ENCODE peak calls at places on chromosomes 6 and 20, in eight cellular contexts. S, X, T, W, I, U, K and F are unnamed samples.

GRCh38 chr6:96948631-96949030 is 24.1 kb downstream of the KLHL32 start:
- DNase-seq in S (no peak), I (no peak), W (no peak), K (no peak), T (no peak), U (no peak), X (no peak), F (no peak)

GRCh38 chr6:105536961-105537360 is 134.1 kb upstream of the PREP start:
- DNase-seq in T (no peak), I (no peak), U (no peak), K (no peak), S (peak), W (no peak), X (no peak), F (peak)

GRCh38 chr20:56208121-56208520 is 40.4 kb upstream of the MC3R start:
- DNase-seq in X (no peak), K (no peak), W (no peak), T (no peak), S (no peak), U (no peak), I (no peak), F (no peak)

GRCh38 chr20:3857405-3857804 is 10.8 kb downstream of the MAVS start:
- DNase-seq in S (no peak), U (no peak), W (no peak), X (no peak), I (no peak), K (no peak), T (no peak), F (no peak)

GRCh38 chr6:41697902-41698349 is 37.5 kb downstream of the TFEB start:
- DNase-seq in S (peak), U (no peak), K (peak), X (peak), T (no peak), I (peak), W (no peak), F (no peak)

GRCh38 chr6:123925360-123925759 is 121.7 kb downstream of the NKAIN2 start:
- DNase-seq in K (no peak), X (no peak), W (no peak), T (no peak), S (peak), U (no peak), I (peak), F (no peak)

GRCh38 chr6:37131104-37131959 is 38.6 kb upstream of the PIM1 start:
- DNase-seq in I (peak), S (no peak), K (no peak), T (no peak), X (peak), U (peak), W (peak), F (peak)

GRCh38 chr6:88619951-88620350 is 343.5 kb downstream of the RNGTT start:
- DNase-seq in X (no peak), U (no peak), K (no peak), S (no peak), I (no peak), T (no peak), W (no peak), F (no peak)

GRCh38 chr6:27095914-27096313 is 151.6 kb upstream of the PRSS16 start:
- DNase-seq in T (no peak), S (no peak), I (no peak), W (no peak), K (no peak), U (no peak), X (no peak), F (no peak)

GRCh38 chr6:113860165-113860955 is 3.2 kb downstream of the MARCKS start:
- DNase-seq in W (peak), I (peak), U (peak), T (peak), S (peak), X (no peak), K (peak), F (peak)

GRCh38 chr6:99019341-99019740 is 71.6 kb upstream of the FBXL4 start:
- DNase-seq in I (peak), W (no peak), S (peak), U (no peak), T (no peak), X (no peak), K (no peak), F (no peak)

GRCh38 chr6:144320746-144321145 is 35.6 kb downstream of the UTRN start:
- DNase-seq in U (no peak), W (no peak), I (no peak), T (no peak), X (no peak), K (no peak), S (no peak), F (no peak)

GRCh38 chr20:5220334-5221077 is 93.7 kb downstream of the CDS2 start:
- DNase-seq in X (no peak), I (no peak), W (no peak), U (no peak), S (no peak), K (no peak), T (no peak), F (no peak)

GRCh38 chr6:6008648-6009421 is 2.1 kb upstream of the NRN1 start:
- DNase-seq in W (peak), K (peak), U (peak), I (no peak), X (no peak), S (peak), T (peak), F (peak)

GRCh38 chr6:153167907-153168306 is 36.8 kb upstream of the RGS17 start:
- DNase-seq in W (no peak), K (no peak), I (no peak), U (no peak), T (no peak), S (no peak), X (no peak), F (no peak)

GRCh38 chr6:25788305-25788922 is 33.9 kb downstream of the SLC17A4 start:
- DNase-seq in W (no peak), T (no peak), K (peak), X (peak), U (no peak), S (peak), I (peak), F (peak)

GRCh38 chr6:30145818-30146217 is 9.9 kb downstream of the TRIM40 start:
- DNase-seq in K (no peak), U (no peak), W (no peak), I (no peak), S (no peak), T (no peak), X (no peak), F (no peak)

GRCh38 chr6:52420668-52421358 is 671 bp downstream of the EFHC1 start:
- DNase-seq in U (no peak), K (peak), T (peak), X (peak), W (no peak), I (peak), S (peak), F (peak)

GRCh38 chr20:6533828-6534388 is 233.6 kb upstream of the BMP2 start:
- DNase-seq in X (no peak), T (no peak), S (peak), K (peak), I (peak), W (no peak), U (no peak), F (no peak)

GRCh38 chr6:130754786-130755367 is 72.3 kb upstream of the SMLR1 start:
- DNase-seq in W (no peak), S (no peak), K (no peak), U (peak), I (no peak), T (no peak), X (no peak), F (no peak)

GRCh38 chr20:24697411-24697810 is 228.0 kb downstream of the SYNDIG1 start:
- DNase-seq in K (no peak), U (no peak), I (no peak), T (no peak), X (no peak), W (no peak), S (no peak), F (no peak)

GRCh38 chr6:165766457-165766856 is 103.4 kb upstream of the PDE10A start:
- DNase-seq in K (peak), U (no peak), I (peak), T (no peak), S (no peak), X (no peak), W (no peak), F (no peak)

GRCh38 chr6:124400600-124400999 is 561.6 kb upstream of the RNF217 start:
- DNase-seq in I (no peak), U (no peak), T (no peak), S (no peak), K (no peak), X (no peak), W (no peak), F (no peak)

GRCh38 chr6:53268858-53269608 is 79.7 kb downstream of the ELOVL5 start:
- DNase-seq in K (no peak), U (no peak), X (no peak), I (no peak), T (no peak), S (no peak), W (no peak), F (no peak)

GRCh38 chr6:49550413-49551125 is at the start of gene C6orf141:
- DNase-seq in W (peak), X (peak), T (no peak), K (peak), I (peak), U (peak), S (peak), F (peak)

GRCh38 chr20:58647814-58648501 is 3.1 kb upstream of the STX16 start:
- DNase-seq in S (no peak), X (no peak), K (peak), I (peak), W (peak), T (no peak), U (no peak), F (no peak)

GRCh38 chr6:154705471-154706113 is 27.6 kb upstream of the SCAF8 start:
- DNase-seq in U (no peak), S (no peak), W (no peak), T (no peak), X (no peak), I (no peak), K (peak), F (no peak)
- H3K27ac ChIP-seq in U (no peak), S (no peak), W (no peak), T (no peak), X (no peak), I (no peak), K (no peak), F (no peak)

GRCh38 chr6:170555305-170555704 is 1.1 kb downstream of the TBP start:
- DNase-seq in W (no peak), S (no peak), X (no peak), I (no peak), U (no peak), K (no peak), T (no peak), F (no peak)
- H3K4me3 ChIP-seq in W (peak), S (peak), X (peak), I (peak), U (peak), K (peak), T (peak), F (peak)

GRCh38 chr6:118650500-118651281 is 700 bp downstream of the CEP85L start:
- DNase-seq in I (no peak), W (peak), T (peak), K (peak), S (peak), X (peak), U (peak), F (peak)

GRCh38 chr6:118651282-118652050 is at the start of gene CEP85L:
- DNase-seq in I (peak), K (peak), U (peak), X (peak), S (peak), T (peak), W (peak), F (peak)

GRCh38 chr6:118648866-118649554 is 2.4 kb downstream of the CEP85L start:
- DNase-seq in W (no peak), X (no peak), U (no peak), T (no peak), S (no peak), K (no peak), I (no peak), F (no peak)

GRCh38 chr6:118652051-118652699 is 784 bp upstream of the CEP85L start:
- DNase-seq in T (no peak), X (no peak), U (no peak), I (no peak), W (no peak), S (no peak), K (no peak), F (no peak)

DNA sequence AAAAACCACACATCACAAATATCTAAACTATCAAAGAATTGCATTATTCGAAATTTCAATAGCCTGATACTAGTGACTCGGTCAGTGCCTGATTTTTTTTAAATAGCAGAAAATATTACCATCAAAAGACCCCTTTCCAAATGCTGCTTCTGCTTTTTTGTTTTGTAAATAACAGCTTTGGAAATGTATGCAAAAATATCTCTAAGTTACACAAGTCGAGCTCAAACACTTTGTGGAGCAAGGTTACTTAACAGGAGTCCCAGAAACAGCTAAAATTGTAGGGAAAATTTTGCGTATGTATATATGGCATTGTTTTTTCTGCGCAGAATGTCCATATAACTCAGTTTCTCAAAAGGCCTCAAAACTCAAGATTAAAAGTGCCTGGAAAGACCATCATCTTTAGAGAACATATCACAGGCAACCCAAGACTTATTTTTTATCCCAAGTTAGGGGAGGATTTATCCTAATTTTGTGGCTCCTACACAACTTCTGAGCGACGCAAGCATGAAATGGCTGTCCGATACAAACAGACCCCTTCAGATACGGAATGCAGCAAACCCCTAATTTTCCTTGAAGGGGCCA is 1.4 kb downstream of the CEP85L start:
- DNase-seq in U (no peak), S (no peak), T (no peak), I (peak), X (no peak), W (no peak), K (peak), F (no peak)
- H3K27ac ChIP-seq in U (peak), S (peak), T (no peak), I (peak), X (no peak), W (peak), K (no peak), F (peak)

GRCh38 chr6:126542052-126542451 is 202.1 kb downstream of the CENPW start:
- DNase-seq in S (no peak), W (no peak), I (no peak), T (no peak), U (no peak), K (no peak), X (no peak), F (no peak)
- H3K4me3 ChIP-seq in S (no peak), W (no peak), I (no peak), T (no peak), U (no peak), K (no peak), X (no peak), F (no peak)

GRCh38 chr6:148509152-148509571 is 166.5 kb downstream of the SASH1 start:
- DNase-seq in U (no peak), T (no peak), S (no peak), X (no peak), K (peak), W (no peak), I (peak), F (no peak)

GRCh38 chr6:148507774-148508173 is 165.1 kb downstream of the SASH1 start:
- DNase-seq in W (no peak), K (peak), U (no peak), S (no peak), T (no peak), X (no peak), I (peak), F (no peak)

GRCh38 chr6:148513145-148514071 is 170.8 kb downstream of the SASH1 start:
- DNase-seq in U (peak), K (peak), S (no peak), W (no peak), X (no peak), I (no peak), T (no peak), F (no peak)

GRCh38 chr6:148508401-148509151 is 165.9 kb downstream of the SASH1 start:
- DNase-seq in S (peak), X (no peak), U (no peak), W (no peak), T (no peak), I (peak), K (peak), F (no peak)

GRCh38 chr6:148509789-148510581 is 167.3 kb downstream of the SASH1 start:
- DNase-seq in X (no peak), W (no peak), I (peak), T (no peak), K (peak), S (peak), U (peak), F (no peak)
- H3K27ac ChIP-seq in X (no peak), W (peak), I (peak), T (no peak), K (no peak), S (peak), U (peak), F (no peak)

GRCh38 chr6:3747100-3747737 is 4.3 kb downstream of the PXDC1 start:
- DNase-seq in K (no peak), T (no peak), X (no peak), W (no peak), I (no peak), U (no peak), S (no peak), F (no peak)

GRCh38 chr6:3749390-3749978 is 2.0 kb downstream of the PXDC1 start:
- DNase-seq in S (peak), U (peak), X (peak), I (no peak), W (peak), T (no peak), K (no peak), F (peak)

GRCh38 chr6:3748726-3749389 is 2.7 kb downstream of the PXDC1 start:
- DNase-seq in K (no peak), T (no peak), I (no peak), U (no peak), S (no peak), W (peak), X (no peak), F (no peak)

GRCh38 chr6:3746696-3747095 is 4.8 kb downstream of the PXDC1 start:
- DNase-seq in S (no peak), T (no peak), I (no peak), K (no peak), X (no peak), U (no peak), W (no peak), F (no peak)

GRCh38 chr6:3748208-3748701 is 3.3 kb downstream of the PXDC1 start:
- DNase-seq in X (peak), S (peak), K (peak), I (peak), W (no peak), U (no peak), T (no peak), F (peak)
- H3K4me3 ChIP-seq in X (no peak), S (no peak), K (no peak), I (peak), W (peak), U (peak), T (no peak), F (no peak)

DNA sequence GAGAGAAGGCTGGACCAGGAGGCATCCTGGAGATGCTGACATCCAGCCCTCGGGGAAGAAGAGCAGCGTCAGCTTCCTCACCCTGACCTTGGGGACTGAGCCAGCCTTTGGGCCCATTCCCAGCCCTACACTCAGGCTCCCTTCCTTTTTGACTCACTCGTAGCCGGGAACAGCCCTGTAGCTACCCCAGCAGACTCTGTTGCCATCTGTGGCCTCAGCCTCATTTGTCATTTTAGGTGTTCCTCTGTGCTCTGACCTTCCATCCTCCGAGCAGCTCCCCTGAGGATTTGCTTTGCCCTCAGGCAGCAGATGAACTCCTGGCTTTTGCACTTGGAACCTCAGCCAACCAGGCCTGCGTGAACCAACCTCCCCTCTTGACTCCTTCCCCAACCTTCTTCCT is 67.5 kb downstream of the ELOVL2 start:
- DNase-seq in T (no peak), S (no peak), K (no peak), I (no peak), X (no peak), W (no peak), U (no peak), F (no peak)
- H3K27ac ChIP-seq in T (no peak), S (no peak), K (no peak), I (no peak), X (no peak), W (no peak), U (no peak), F (no peak)

GRCh38 chr6:117345292-117345610 is 79.9 kb downstream of the VGLL2 start:
- DNase-seq in T (no peak), W (no peak), X (no peak), I (no peak), U (no peak), K (no peak), S (no peak), F (no peak)

GRCh38 chr6:117351521-117351920 is 74.2 kb downstream of the ROS1 start:
- DNase-seq in X (no peak), T (no peak), I (no peak), U (no peak), W (no peak), S (no peak), K (no peak), F (no peak)

GRCh38 chr6:117344444-117345291 is 79.3 kb downstream of the VGLL2 start:
- DNase-seq in X (no peak), I (no peak), K (no peak), W (no peak), S (no peak), T (no peak), U (no peak), F (no peak)

DNA sequence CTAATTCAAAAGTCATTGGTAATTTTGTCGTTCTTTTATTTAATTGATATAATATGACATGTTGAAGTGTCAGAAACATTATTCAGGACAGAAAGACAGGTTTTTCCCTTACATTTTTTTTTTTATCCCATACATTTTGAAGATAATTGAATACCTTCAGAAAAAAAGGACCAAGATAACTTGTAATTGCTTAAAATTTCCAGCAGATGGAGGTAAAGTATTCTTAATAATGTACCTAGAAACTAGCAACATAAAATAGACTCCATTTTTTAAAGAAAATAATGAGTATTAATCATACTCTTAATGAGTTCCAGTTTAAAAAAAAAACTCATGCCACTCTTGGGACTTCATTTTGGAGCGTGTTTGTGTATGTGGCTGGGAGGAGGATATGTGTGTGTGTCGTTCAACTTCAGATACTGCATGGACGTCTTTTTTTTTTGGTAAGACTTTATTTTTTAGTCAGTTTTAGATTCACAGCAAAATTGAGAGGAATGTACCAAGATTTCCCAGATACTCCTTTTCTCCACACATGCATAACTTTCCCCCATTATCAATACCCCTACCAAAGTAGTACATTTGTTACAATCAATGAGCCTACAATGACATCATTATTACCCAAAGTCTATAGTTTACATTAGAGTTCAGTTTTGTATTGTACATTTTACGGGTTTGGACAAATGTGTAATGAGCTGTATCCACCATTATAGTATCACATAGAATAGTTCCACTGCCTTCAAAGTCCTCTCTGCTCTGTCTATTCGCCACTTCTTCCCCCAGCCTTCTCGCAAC is 79.4 kb downstream of the ROS1 start:
- DNase-seq in K (peak), I (peak), W (no peak), U (no peak), T (no peak), S (peak), X (no peak), F (no peak)
- H3K4me3 ChIP-seq in K (no peak), I (no peak), W (no peak), U (no peak), T (no peak), S (no peak), X (no peak), F (no peak)

GRCh38 chr6:46930331-46930730 is 8.6 kb upstream of the ADGRF5 start:
- DNase-seq in S (no peak), U (no peak), K (no peak), I (no peak), X (no peak), W (no peak), T (no peak), F (no peak)

GRCh38 chr6:46925563-46926253 is 4.0 kb upstream of the ADGRF5 start:
- DNase-seq in U (peak), W (peak), I (peak), S (peak), X (peak), K (peak), T (no peak), F (no peak)

GRCh38 chr6:46923476-46923875 is 1.7 kb upstream of the ADGRF5 start:
- DNase-seq in K (no peak), S (no peak), U (no peak), W (no peak), I (no peak), X (no peak), T (no peak), F (no peak)

GRCh38 chr6:46927066-46927465 is 5.3 kb upstream of the ADGRF5 start:
- DNase-seq in K (no peak), T (no peak), I (peak), U (no peak), X (no peak), S (peak), W (no peak), F (no peak)

GRCh38 chr6:46926481-46926880 is 4.7 kb upstream of the ADGRF5 start:
- DNase-seq in X (peak), S (no peak), U (no peak), T (no peak), I (peak), W (no peak), K (peak), F (no peak)
- H3K27ac ChIP-seq in X (peak), S (no peak), U (peak), T (no peak), I (peak), W (peak), K (no peak), F (no peak)